ENCODE peak calls at places on chromosomes 6 and 20, in ten cellular contexts. E, T, O, C, I, R, Z, B, J and D are unnamed samples.

GRCh38 chr6:1627884-1628550 is 18.3 kb downstream of the FOXC1 start:
- DNase-seq in E (no peak), T (no peak), O (no peak), C (no peak), I (no peak), R (no peak), Z (no peak), B (no peak), J (no peak), D (no peak)

GRCh38 chr6:19137419-19138035 is 699.6 kb upstream of the ID4 start:
- DNase-seq in E (no peak), T (no peak), O (no peak), C (no peak), I (no peak), R (no peak), Z (no peak), B (no peak), J (no peak), D (no peak)

GRCh38 chr6:26464014-26464413 is 6.3 kb downstream of the BTN2A1 start:
- DNase-seq in E (no peak), T (no peak), O (no peak), C (no peak), I (no peak), R (no peak), Z (no peak), B (no peak), J (no peak), D (no peak)

GRCh38 chr6:32852844-32853540 is 512 bp downstream of the TAP1 start:
- DNase-seq in E (peak), T (peak), O (peak), C (peak), I (peak), R (peak), Z (peak), B (peak), J (peak), D (peak)

GRCh38 chr6:32439708-32440214 is at the start of gene HLA-DRA:
- DNase-seq in E (no peak), T (peak), O (peak), C (peak), I (no peak), R (no peak), Z (no peak), B (no peak), J (peak), D (no peak)

GRCh38 chr20:64001607-64002011 is 20.7 kb downstream of the PRPF6 start:
- DNase-seq in E (no peak), T (no peak), O (no peak), C (no peak), I (no peak), R (no peak), Z (no peak), B (no peak), J (no peak), D (no peak)

GRCh38 chr6:108251252-108251651 is 9.6 kb downstream of the SNX3 start:
- DNase-seq in E (no peak), T (no peak), O (no peak), C (no peak), I (no peak), R (no peak), Z (no peak), B (no peak), J (no peak), D (no peak)

GRCh38 chr20:4329232-4329631 is 313.9 kb upstream of the RNF24 start:
- DNase-seq in E (no peak), T (no peak), O (no peak), C (no peak), I (no peak), R (no peak), Z (no peak), B (no peak), J (no peak), D (no peak)

GRCh38 chr20:13221673-13222318 is 722 bp downstream of the ISM1 start:
- DNase-seq in E (peak), T (peak), O (peak), C (no peak), I (no peak), R (peak), Z (peak), B (peak), J (peak), D (peak)

GRCh38 chr20:52003976-52004375 is 187.6 kb downstream of the ZFP64 start:
- DNase-seq in E (no peak), T (no peak), O (no peak), C (no peak), I (no peak), R (no peak), Z (no peak), B (no peak), J (no peak), D (no peak)

GRCh38 chr20:10508060-10508459 is 73.0 kb downstream of the SLX4IP start:
- DNase-seq in E (no peak), T (no peak), O (peak), C (no peak), I (no peak), R (no peak), Z (no peak), B (no peak), J (peak), D (no peak)

GRCh38 chr20:38446441-38447209 is 11.5 kb upstream of the SNHG17 start:
- DNase-seq in E (peak), T (peak), O (peak), C (peak), I (peak), R (peak), Z (peak), B (peak), J (peak), D (peak)

GRCh38 chr6:89500486-89501020 is 67.6 kb downstream of the ANKRD6 start:
- DNase-seq in E (no peak), T (no peak), O (no peak), C (no peak), I (no peak), R (no peak), Z (no peak), B (no peak), J (no peak), D (no peak)

GRCh38 chr6:134774244-134774643 is 175.7 kb downstream of the ALDH8A1 start:
- DNase-seq in E (no peak), T (no peak), O (peak), C (no peak), I (no peak), R (no peak), Z (no peak), B (no peak), J (peak), D (no peak)

GRCh38 chr20:63488331-63489251 is 10.3 kb downstream of the EEF1A2 start:
- DNase-seq in E (peak), T (no peak), O (no peak), C (no peak), I (no peak), R (peak), Z (no peak), B (no peak), J (no peak), D (no peak)

GRCh38 chr6:39339111-39339510 is 16.6 kb upstream of the KCNK16 start:
- DNase-seq in E (no peak), T (no peak), O (no peak), C (no peak), I (no peak), R (peak), Z (no peak), B (no peak), J (no peak), D (no peak)

GRCh38 chr6:148293181-148293995 is 49.2 kb upstream of the SASH1 start:
- DNase-seq in E (no peak), T (no peak), O (no peak), C (peak), I (no peak), R (no peak), Z (no peak), B (peak), J (no peak), D (no peak)

GRCh38 chr20:23148721-23149570 is 62.8 kb upstream of the CD93 start:
- DNase-seq in E (no peak), T (no peak), O (peak), C (peak), I (peak), R (no peak), Z (no peak), B (no peak), J (no peak), D (no peak)

GRCh38 chr6:9233226-9233625 is 797.9 kb upstream of the SLC35B3 start:
- DNase-seq in E (no peak), T (no peak), O (no peak), C (no peak), I (no peak), R (no peak), Z (no peak), B (no peak), J (no peak), D (no peak)

GRCh38 chr6:149897015-149897697 is 757 bp downstream of the RAET1E start:
- DNase-seq in E (no peak), T (no peak), O (peak), C (peak), I (peak), R (peak), Z (peak), B (peak), J (peak), D (no peak)

GRCh38 chr6:118333772-118334171 is 214.3 kb upstream of the PLN start:
- DNase-seq in E (no peak), T (no peak), O (no peak), C (no peak), I (no peak), R (no peak), Z (no peak), B (no peak), J (no peak), D (no peak)

GRCh38 chr6:125781307-125781868 is 9.4 kb upstream of the NCOA7 start:
- DNase-seq in E (peak), T (no peak), O (peak), C (no peak), I (no peak), R (no peak), Z (no peak), B (no peak), J (peak), D (no peak)

GRCh38 chr6:125784365-125784764 is 6.4 kb upstream of the NCOA7 start:
- DNase-seq in E (no peak), T (no peak), O (peak), C (no peak), I (no peak), R (no peak), Z (no peak), B (no peak), J (peak), D (no peak)

GRCh38 chr6:125780540-125781306 is 10.0 kb upstream of the NCOA7 start:
- DNase-seq in E (peak), T (peak), O (peak), C (peak), I (no peak), R (peak), Z (peak), B (peak), J (peak), D (peak)

DNA sequence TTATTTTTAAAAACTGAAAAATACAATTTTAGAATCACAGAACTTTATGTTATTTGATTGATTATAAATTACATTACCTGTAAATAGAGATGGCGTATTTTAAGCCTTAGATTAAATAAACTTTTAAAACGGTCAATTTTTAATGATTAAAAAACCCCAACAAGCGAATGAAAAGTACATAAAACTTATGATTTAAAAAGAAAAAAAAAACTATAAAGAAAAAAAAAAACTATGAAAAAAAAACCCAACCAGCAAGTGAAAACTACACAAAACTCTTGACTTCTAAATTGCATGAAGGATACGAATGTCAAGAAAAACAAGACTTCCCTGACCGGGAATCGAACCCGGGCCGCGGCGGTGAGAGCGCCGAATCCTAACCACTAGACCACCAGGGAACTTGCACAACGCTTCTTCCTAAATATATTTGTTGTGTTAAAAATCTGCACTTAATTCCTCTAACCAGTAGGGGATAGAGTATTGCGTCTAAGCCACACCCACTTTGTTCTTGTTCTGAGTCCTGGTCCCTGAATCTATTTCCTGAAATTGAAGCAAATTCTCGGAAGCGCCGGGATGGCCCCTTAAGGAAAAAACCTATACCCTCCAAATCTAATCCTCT is 10.7 kb upstream of the NCOA7 start:
- DNase-seq in E (peak), T (peak), O (peak), C (peak), I (peak), R (peak), Z (peak), B (peak), J (peak), D (peak)
- TF ChIP-seq CTCF in E (no peak), T (peak), O (peak), C (peak), I (no peak), R (no peak), Z (no peak), B (peak), J (peak), D (peak)

DNA sequence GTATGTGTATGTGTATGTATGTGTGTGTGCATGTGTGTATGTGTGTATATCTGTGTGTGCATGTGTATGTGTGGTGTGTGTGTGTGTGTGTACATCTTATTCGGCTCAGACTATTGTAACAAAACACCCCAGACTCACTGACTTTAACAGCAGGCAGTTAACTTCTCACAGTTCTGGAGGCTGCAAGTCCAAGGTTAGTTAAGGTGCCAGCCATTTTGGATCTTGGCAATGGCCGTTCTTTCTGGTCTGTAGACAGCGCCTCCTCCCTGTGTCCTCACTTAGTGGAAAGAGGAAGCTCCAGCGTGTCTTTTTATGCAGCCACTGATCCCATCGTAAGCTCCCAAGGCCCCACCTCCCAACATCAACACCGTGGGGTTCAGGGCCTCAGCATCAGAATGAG is 128.3 kb upstream of the THBS2 start:
- DNase-seq in E (no peak), T (no peak), O (no peak), C (no peak), I (no peak), R (no peak), Z (no peak), B (no peak), J (no peak), D (no peak)
- TF ChIP-seq CTCF in E (no peak), T (no peak), O (no peak), C (no peak), I (no peak), R (no peak), Z (no peak), B (no peak), J (no peak), D (no peak)

GRCh38 chr6:17600527-17601388 is 656 bp downstream of the FAM8A1 start:
- DNase-seq in E (peak), T (peak), O (no peak), C (peak), I (peak), R (peak), Z (peak), B (peak), J (no peak), D (peak)
- TF ChIP-seq CTCF in E (no peak), T (no peak), O (no peak), C (no peak), I (no peak), R (no peak), Z (no peak), B (no peak), J (no peak), D (no peak)

DNA sequence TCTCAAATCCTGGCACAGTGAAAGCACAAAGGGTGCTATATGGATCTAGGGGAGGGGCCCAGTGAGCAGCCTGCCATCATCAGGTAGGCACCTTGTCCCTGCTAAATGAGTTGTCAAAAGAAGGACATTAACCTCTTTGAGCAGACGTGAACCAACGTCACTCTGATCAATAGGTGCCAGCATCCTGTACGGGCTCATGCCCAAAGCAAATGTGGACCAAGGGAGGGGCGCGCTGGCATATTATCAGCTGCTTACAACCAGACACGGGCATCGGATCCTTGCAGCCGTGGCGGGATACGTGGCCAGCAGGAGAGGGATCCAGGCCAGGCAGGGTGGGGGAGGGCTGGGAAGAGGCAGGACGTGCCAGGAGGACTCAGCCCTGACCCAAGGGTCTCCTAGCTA is 231.3 kb upstream of the PMEPA1 start:
- DNase-seq in E (no peak), T (no peak), O (no peak), C (no peak), I (no peak), R (no peak), Z (peak), B (no peak), J (no peak), D (no peak)
- TF ChIP-seq CTCF in E (no peak), T (no peak), O (no peak), C (no peak), I (no peak), R (no peak), Z (no peak), B (no peak), J (no peak), D (no peak)